ENCODE peak calls at places on chromosomes 2 and 18, in eight cellular contexts. G is left ventricle myocardium inferior, L is GM23338, R is AG09319, Q is cardiac muscle cell, Z is tibial artery, A is AG09309, K is MM.1S. F is an unnamed sample.

GRCh38 chr2:23464156-23464555 is 79.2 kb downstream of the KLHL29 start:
- DNase-seq in G (no peak), L (no peak), R (no peak), Q (no peak), Z (no peak), A (no peak), K (no peak), F (no peak)

GRCh38 chr2:27717070-27717453 is 53.4 kb downstream of the SLC4A1AP start:
- DNase-seq in G (peak), L (peak), R (no peak), Q (peak), Z (no peak), A (peak), K (peak), F (peak)

GRCh38 chr2:228827056-228827455 is 444.0 kb downstream of the PID1 start:
- DNase-seq in G (no peak), L (no peak), R (no peak), Q (no peak), Z (no peak), A (no peak), K (no peak), F (no peak)

GRCh38 chr18:989423-989822 is 84.8 kb downstream of the ADCYAP1 start:
- DNase-seq in G (no peak), L (no peak), R (no peak), Q (peak), Z (no peak), A (no peak), K (no peak), F (no peak)

GRCh38 chr2:218033208-218033589 is 30.4 kb upstream of the TNS1 start:
- DNase-seq in G (no peak), L (no peak), R (no peak), Q (no peak), Z (no peak), A (no peak), K (no peak), F (no peak)

GRCh38 chr2:175414872-175415487 is 233.5 kb upstream of the ATP5MC3 start:
- DNase-seq in G (peak), L (peak), R (peak), Q (peak), Z (no peak), A (peak), K (peak), F (no peak)

GRCh38 chr18:62790836-62791772 is 75.8 kb downstream of the PHLPP1 start:
- DNase-seq in G (no peak), L (no peak), R (no peak), Q (peak), Z (no peak), A (peak), K (no peak), F (no peak)

GRCh38 chr2:223797811-223798721 is 39.3 kb downstream of the AP1S3 start:
- DNase-seq in G (no peak), L (peak), R (no peak), Q (peak), Z (no peak), A (no peak), K (no peak), F (peak)

GRCh38 chr18:79620586-79621165 is 58.9 kb upstream of the CTDP1 start:
- DNase-seq in G (no peak), L (no peak), R (no peak), Q (no peak), Z (no peak), A (no peak), K (no peak), F (no peak)

GRCh38 chr2:172438741-172439508 is 11.5 kb downstream of the ITGA6 start:
- DNase-seq in G (no peak), L (no peak), R (no peak), Q (peak), Z (no peak), A (no peak), K (no peak), F (no peak)

GRCh38 chr2:215577356-215577755 is 141.5 kb upstream of the FN1 start:
- DNase-seq in G (no peak), L (no peak), R (no peak), Q (no peak), Z (no peak), A (no peak), K (no peak), F (no peak)

GRCh38 chr2:124530203-124530602 is 505.1 kb downstream of the CNTNAP5 start:
- DNase-seq in G (no peak), L (no peak), R (no peak), Q (peak), Z (no peak), A (no peak), K (no peak), F (no peak)

GRCh38 chr2:181253438-181253837 is 203.7 kb upstream of the ITGA4 start:
- DNase-seq in G (no peak), L (no peak), R (no peak), Q (no peak), Z (no peak), A (no peak), K (no peak), F (no peak)

GRCh38 chr2:105782123-105782522 is 37.4 kb downstream of the NCK2 start:
- DNase-seq in G (no peak), L (no peak), R (no peak), Q (no peak), Z (no peak), A (no peak), K (no peak), F (no peak)

GRCh38 chr2:64797881-64798590 is 144.3 kb upstream of the SERTAD2 start:
- DNase-seq in G (no peak), L (no peak), R (no peak), Q (peak), Z (no peak), A (no peak), K (no peak), F (no peak)

GRCh38 chr2:54878182-54878581 is 154.7 kb downstream of the EML6 start:
- DNase-seq in G (no peak), L (peak), R (no peak), Q (no peak), Z (no peak), A (no peak), K (no peak), F (no peak)

GRCh38 chr2:1656326-1656960 is 87.9 kb downstream of the PXDN start:
- DNase-seq in G (no peak), L (peak), R (no peak), Q (no peak), Z (no peak), A (no peak), K (peak), F (no peak)
- TF ChIP-seq CTCF in G (no peak), L (peak), R (no peak), Q (no peak), Z (no peak), A (no peak), K (no peak), F (no peak)

GRCh38 chr2:7726989-7727388 is 809.8 kb downstream of the RNF144A start:
- DNase-seq in G (no peak), L (no peak), R (no peak), Q (no peak), Z (no peak), A (no peak), K (no peak), F (no peak)

GRCh38 chr2:7725850-7726242 is 808.6 kb downstream of the RNF144A start:
- DNase-seq in G (no peak), L (no peak), R (no peak), Q (no peak), Z (no peak), A (no peak), K (no peak), F (no peak)

GRCh38 chr2:7724336-7724735 is 807.1 kb downstream of the RNF144A start:
- DNase-seq in G (no peak), L (no peak), R (no peak), Q (no peak), Z (no peak), A (no peak), K (no peak), F (no peak)

GRCh38 chr2:7722212-7722910 is 805.1 kb downstream of the RNF144A start:
- DNase-seq in G (no peak), L (no peak), R (no peak), Q (no peak), Z (no peak), A (no peak), K (no peak), F (no peak)

GRCh38 chr2:7725132-7725849 is 808.1 kb downstream of the RNF144A start:
- DNase-seq in G (no peak), L (no peak), R (no peak), Q (peak), Z (no peak), A (no peak), K (no peak), F (no peak)
- TF ChIP-seq CTCF in G (peak), L (no peak), R (peak), Q (no peak), Z (no peak), A (no peak), K (no peak), F (peak)

GRCh38 chr2:36376992-36377738 is 21.6 kb downstream of the CRIM1 start:
- DNase-seq in G (no peak), L (peak), R (no peak), Q (no peak), Z (no peak), A (no peak), K (no peak), F (no peak)
- TF ChIP-seq CTCF in G (no peak), L (no peak), R (no peak), Q (no peak), Z (no peak), A (no peak), K (no peak), F (no peak)

DNA sequence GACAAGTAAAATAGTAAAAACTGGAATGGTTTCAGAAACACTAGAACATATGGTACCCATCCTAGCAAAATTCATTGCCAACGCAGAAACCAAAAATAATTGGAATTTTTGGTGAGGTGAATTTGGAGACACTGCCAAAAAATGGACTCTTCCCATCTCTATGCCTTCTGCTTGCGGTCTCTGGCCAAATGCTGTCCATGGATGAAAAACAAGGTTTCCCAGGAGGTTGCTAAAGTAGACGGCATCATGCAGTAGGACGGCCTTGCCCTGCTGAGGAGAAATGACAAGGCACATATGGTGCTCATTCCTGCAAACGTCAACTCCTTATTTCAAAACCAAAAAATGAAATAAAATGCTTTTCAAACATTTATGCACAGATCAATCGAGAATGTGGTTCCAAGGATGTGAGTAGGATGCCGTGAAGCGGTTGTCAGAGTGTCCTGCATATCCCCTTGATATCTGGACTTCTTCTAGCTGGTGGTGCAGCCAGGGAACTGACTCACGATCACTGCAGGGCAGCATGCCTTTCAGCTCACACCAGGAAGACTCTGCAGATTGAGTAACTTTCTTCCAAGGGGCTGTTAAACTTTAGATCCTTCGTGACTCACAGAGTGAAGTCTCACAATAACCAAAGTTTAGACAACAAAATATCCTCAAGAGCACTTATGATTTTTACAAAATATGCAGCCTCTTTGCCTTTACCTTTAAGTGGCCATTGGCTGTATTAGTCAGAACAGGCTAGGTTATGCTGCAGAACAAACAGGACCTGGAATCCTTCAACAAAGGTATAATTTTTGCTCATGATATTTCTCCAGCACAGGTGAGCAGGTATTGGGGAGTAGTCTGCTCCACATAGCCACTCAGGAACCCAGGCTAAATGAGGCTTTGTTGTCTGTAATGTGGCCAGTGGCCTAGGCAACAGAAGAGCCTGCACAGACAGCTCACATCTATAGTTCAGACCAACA is 149.4 kb upstream of the NDUFV2 start:
- DNase-seq in G (no peak), L (no peak), R (peak), Q (peak), Z (no peak), A (peak), K (no peak), F (no peak)
- TF ChIP-seq CTCF in G (no peak), L (no peak), R (peak), Q (no peak), Z (no peak), A (peak), K (no peak), F (no peak)

DNA sequence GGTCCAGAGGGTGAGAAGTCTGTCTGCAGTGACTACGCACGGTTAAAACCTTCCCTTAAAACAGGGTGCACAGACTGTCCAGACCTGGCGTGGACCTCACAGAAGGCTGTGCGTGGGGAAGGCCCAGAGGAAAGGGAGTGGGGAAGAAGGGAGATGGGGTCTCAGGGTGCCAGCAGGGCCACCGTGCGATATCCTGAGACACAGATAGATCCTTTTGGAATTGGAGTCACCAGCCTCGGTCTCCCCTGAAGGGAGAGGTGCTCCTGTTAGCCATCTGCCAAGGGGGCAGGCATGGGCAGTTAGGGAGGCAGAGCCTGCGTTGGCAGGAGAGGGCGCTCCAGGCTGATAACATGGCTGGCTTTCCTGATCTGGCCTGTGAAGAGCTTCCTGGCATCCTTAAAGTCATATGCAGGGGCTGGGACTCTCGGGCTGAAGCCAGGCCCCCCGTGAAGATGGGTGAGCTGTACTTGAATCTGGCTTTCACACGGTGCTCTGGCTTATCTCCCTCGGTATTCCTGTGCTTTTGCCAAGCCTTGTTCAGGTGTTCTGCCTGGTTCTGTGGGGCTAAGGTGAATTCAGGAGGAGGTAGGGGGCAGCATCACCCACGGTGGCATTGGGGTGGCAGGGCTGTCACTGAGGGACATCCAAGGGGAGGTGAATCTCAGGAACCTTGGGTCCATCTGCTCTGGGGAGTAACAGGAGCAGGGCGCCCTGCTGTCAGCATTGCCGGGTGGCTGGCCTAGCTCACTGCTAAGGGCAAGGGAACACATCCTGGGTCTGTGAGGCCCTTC is 107.2 kb upstream of the SMAD2 start:
- DNase-seq in G (peak), L (peak), R (no peak), Q (peak), Z (peak), A (no peak), K (no peak), F (no peak)
- TF ChIP-seq CTCF in G (peak), L (peak), R (peak), Q (peak), Z (no peak), A (peak), K (no peak), F (no peak)

GRCh38 chr2:109351164-109351756 is 222.3 kb downstream of the SH3RF3 start:
- DNase-seq in G (peak), L (no peak), R (peak), Q (peak), Z (peak), A (peak), K (peak), F (no peak)

GRCh38 chr2:109348645-109349554 is 219.9 kb downstream of the SH3RF3 start:
- DNase-seq in G (no peak), L (no peak), R (no peak), Q (no peak), Z (no peak), A (no peak), K (peak), F (no peak)

GRCh38 chr2:109348190-109348589 is 219.2 kb downstream of the SH3RF3 start:
- DNase-seq in G (no peak), L (no peak), R (no peak), Q (no peak), Z (no peak), A (no peak), K (no peak), F (no peak)

GRCh38 chr2:109350526-109350925 is 221.5 kb downstream of the SH3RF3 start:
- DNase-seq in G (no peak), L (no peak), R (no peak), Q (no peak), Z (no peak), A (no peak), K (no peak), F (no peak)

GRCh38 chr2:109349555-109350430 is 220.8 kb downstream of the SH3RF3 start:
- DNase-seq in G (no peak), L (peak), R (no peak), Q (no peak), Z (no peak), A (no peak), K (no peak), F (no peak)
- TF ChIP-seq CTCF in G (peak), L (no peak), R (no peak), Q (no peak), Z (no peak), A (no peak), K (no peak), F (no peak)

GRCh38 chr2:182595650-182596049 is 120.4 kb upstream of the DNAJC10 start:
- DNase-seq in G (no peak), L (peak), R (no peak), Q (no peak), Z (no peak), A (no peak), K (no peak), F (no peak)

GRCh38 chr2:182593394-182593707 is 122.7 kb upstream of the DNAJC10 start:
- DNase-seq in G (no peak), L (no peak), R (peak), Q (peak), Z (no peak), A (peak), K (no peak), F (no peak)

GRCh38 chr2:182591774-182592173 is 124.3 kb upstream of the DNAJC10 start:
- DNase-seq in G (no peak), L (peak), R (no peak), Q (no peak), Z (no peak), A (no peak), K (no peak), F (no peak)

GRCh38 chr2:182594286-182594685 is 121.8 kb upstream of the DNAJC10 start:
- DNase-seq in G (no peak), L (no peak), R (no peak), Q (peak), Z (no peak), A (peak), K (no peak), F (no peak)

DNA sequence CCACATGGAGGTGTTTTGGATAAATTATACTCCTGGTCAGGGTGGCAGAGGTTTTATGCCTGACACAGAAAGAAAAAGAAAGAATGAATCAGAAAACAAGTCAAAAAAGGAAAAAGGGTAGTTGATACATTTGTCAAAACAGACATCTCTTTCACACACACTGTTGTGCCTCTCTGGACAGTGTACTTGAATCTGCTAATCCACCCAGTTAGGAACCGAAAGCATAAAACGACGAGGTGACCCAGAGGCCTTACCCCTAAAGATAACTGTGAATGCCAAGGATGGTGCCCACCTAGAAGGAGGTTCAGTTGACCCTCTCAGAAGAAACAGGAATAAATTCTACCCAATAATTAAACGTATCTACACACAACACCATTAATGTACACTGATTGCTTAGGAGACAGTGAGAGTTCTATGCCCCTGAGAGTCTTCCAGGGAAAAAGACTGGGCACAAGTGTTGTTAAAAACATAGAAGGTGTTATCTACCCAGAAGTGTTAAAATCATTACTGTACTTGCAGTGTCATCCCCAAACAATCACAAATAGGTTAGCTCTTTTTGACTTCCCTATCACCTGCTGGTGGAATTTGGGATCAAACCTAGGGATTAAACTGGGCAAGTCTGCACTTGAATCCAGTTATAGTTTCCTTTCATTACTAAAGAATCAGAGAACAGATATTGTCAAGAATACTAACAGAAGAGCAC is 123.2 kb upstream of the DNAJC10 start:
- DNase-seq in G (no peak), L (peak), R (no peak), Q (no peak), Z (no peak), A (no peak), K (no peak), F (no peak)
- TF ChIP-seq CTCF in G (no peak), L (peak), R (no peak), Q (no peak), Z (no peak), A (peak), K (no peak), F (no peak)

DNA sequence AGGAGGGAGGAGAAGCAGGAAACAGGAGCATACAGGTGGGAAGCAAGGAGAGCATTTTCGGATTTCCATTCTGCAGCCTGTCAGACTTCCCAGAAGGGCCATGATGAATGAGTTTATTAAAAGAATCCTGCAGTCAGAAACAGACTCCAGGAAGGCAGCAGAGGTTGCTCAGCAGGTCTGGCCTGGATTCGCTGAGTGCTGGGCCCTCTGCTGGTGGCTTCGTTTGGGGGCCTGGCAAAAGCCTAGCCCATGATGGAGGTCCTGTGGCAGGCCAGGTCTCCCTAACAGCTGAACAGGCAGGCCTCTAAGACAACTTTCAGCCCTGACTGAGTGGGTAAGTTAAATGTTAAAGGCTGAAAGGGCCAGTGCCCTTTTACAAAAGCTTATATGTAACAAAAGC is 108.2 kb upstream of the CAPN13 start:
- DNase-seq in G (peak), L (peak), R (no peak), Q (no peak), Z (no peak), A (no peak), K (no peak), F (no peak)
- TF ChIP-seq CTCF in G (peak), L (peak), R (peak), Q (no peak), Z (no peak), A (peak), K (no peak), F (peak)

F was measured in GM10248.